ENCODE peak calls at places on chromosomes 16 and 17, in six cellular contexts. G is H7; B is CD8-positive, alpha-beta memory T cell; O is testis; T is kidney epithelial cell; I is breast epithelium. Y is an unnamed sample.
A peak's percentile ranks its signal among the peaks of the same experiment; 100 is the strongest.

GRCh38 chr17:80080081-80080480 is 21.3 kb upstream of the GAA start:
- DNase-seq in G (no peak), B (no peak), O (no peak), T (no peak), I (no peak), Y (peak; percentile 12)

GRCh38 chr17:35766903-35767510 is 6.3 kb downstream of the C17orf50 start:
- DNase-seq in G (peak; percentile 69), B (no peak), O (no peak), T (no peak), I (no peak), Y (peak; percentile 50)

GRCh38 chr16:78892925-78893324 is 707.6 kb downstream of the MAF start:
- DNase-seq in G (no peak), B (no peak), O (no peak), T (no peak), I (no peak), Y (no peak)

GRCh38 chr16:84548971-84549844 is 44.7 kb upstream of the MEAK7 start:
- DNase-seq in G (no peak), B (peak; percentile 12), O (no peak), T (no peak), I (no peak), Y (no peak)

GRCh38 chr17:3965123-3965800 is 1.0 kb upstream of the ATP2A3 start:
- DNase-seq in G (peak; percentile 92), B (peak; percentile 53), O (peak; percentile 58), T (no peak), I (peak; percentile 43), Y (no peak)

GRCh38 chr17:59877965-59878364 is 14.8 kb downstream of the TUBD1 start:
- DNase-seq in G (no peak), B (no peak), O (no peak), T (no peak), I (no peak), Y (no peak)

GRCh38 chr16:50265260-50265659 is 1.1 kb upstream of the ADCY7 start:
- DNase-seq in G (peak; percentile 65), B (no peak), O (no peak), T (no peak), I (no peak), Y (peak; percentile 23)

GRCh38 chr16:53692146-53692545 is 11.5 kb downstream of the RPGRIP1L start:
- DNase-seq in G (peak; percentile 28), B (no peak), O (no peak), T (no peak), I (no peak), Y (no peak)

GRCh38 chr17:21352981-21353265 is 23.2 kb upstream of the KCNJ12 start:
- DNase-seq in G (no peak), B (no peak), O (no peak), T (no peak), I (no peak), Y (no peak)

GRCh38 chr16:17590711-17591654 is 120.2 kb upstream of the XYLT1 start:
- DNase-seq in G (no peak), B (peak; percentile 8), O (no peak), T (no peak), I (no peak), Y (no peak)

GRCh38 chr16:66427871-66428681 is 981 bp downstream of the BEAN1 start:
- DNase-seq in G (peak; percentile 81), B (no peak), O (no peak), T (no peak), I (no peak), Y (no peak)

GRCh38 chr16:2513405-2514332 is at the start of gene ATP6V0C:
- DNase-seq in G (peak; percentile 99), B (peak; percentile 89), O (peak; percentile 96), T (peak; percentile 48), I (peak; percentile 94), Y (peak; percentile 70)

GRCh38 chr17:67441052-67441738 is 64.1 kb downstream of the PITPNC1 start:
- DNase-seq in G (no peak), B (peak; percentile 68), O (no peak), T (no peak), I (no peak), Y (peak; percentile 59)

GRCh38 chr17:12302711-12303110 is 282.0 kb downstream of the MAP2K4 start:
- DNase-seq in G (no peak), B (no peak), O (no peak), T (no peak), I (no peak), Y (no peak)

GRCh38 chr16:56798955-56799354 is 66.1 kb upstream of the SLC12A3 start:
- DNase-seq in G (no peak), B (no peak), O (no peak), T (no peak), I (no peak), Y (no peak)

GRCh38 chr17:10821062-10821461 is 16.8 kb downstream of the PIRT start:
- DNase-seq in G (no peak), B (no peak), O (no peak), T (no peak), I (no peak), Y (no peak)

DNA sequence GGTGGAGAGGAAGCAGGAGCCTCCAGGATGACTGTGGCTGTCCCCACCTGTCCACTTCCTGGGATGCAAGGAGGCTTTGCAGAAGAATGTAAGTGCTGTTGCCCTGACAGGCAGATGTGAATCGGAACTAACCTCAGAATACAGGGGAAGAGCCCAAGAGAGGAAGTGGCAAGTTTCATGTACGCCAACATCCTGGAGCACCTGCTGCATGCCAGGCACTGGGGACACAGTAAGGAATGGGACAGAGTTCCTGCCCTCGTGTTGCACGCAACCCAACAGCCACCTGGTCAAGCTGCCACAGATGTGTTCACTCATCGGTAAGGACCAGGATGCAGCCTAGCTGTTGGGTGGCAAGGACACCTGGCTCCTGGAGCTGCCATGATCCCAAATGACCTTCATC is 98.6 kb upstream of the RPL38 start:
- DNase-seq in G (no peak), B (no peak), O (no peak), T (no peak), I (no peak), Y (no peak)
- H3K27me3 ChIP-seq in G (no peaks in the 10 kb centered on the region), B (no peaks in the 10 kb centered on the region), O (no peaks in the 10 kb centered on the region), T (peaks cover 4% of the 10 kb centered on the region), I (peaks cover 62% of the 10 kb centered on the region), Y (no peaks in the 10 kb centered on the region)

GRCh38 chr16:65116818-65117430 is 4.9 kb downstream of the CDH11 start:
- DNase-seq in G (no peak), B (no peak), O (no peak), T (no peak), I (no peak), Y (no peak)

GRCh38 chr16:65119905-65120341 is 1.9 kb downstream of the CDH11 start:
- DNase-seq in G (no peak), B (no peak), O (peak; percentile 32), T (no peak), I (peak; percentile 26), Y (no peak)

GRCh38 chr16:65116216-65116615 is 5.6 kb downstream of the CDH11 start:
- DNase-seq in G (no peak), B (no peak), O (no peak), T (no peak), I (no peak), Y (no peak)

GRCh38 chr16:65118866-65119265 is 3.0 kb downstream of the CDH11 start:
- DNase-seq in G (no peak), B (no peak), O (no peak), T (no peak), I (no peak), Y (no peak)

GRCh38 chr16:65117701-65118448 is 4.0 kb downstream of the CDH11 start:
- DNase-seq in G (peak; percentile 49), B (no peak), O (peak; percentile 87), T (peak; percentile 26), I (peak; percentile 60), Y (peak; percentile 69)
- H3K4me3 ChIP-seq in G (no peak overlapping the region), B (no peak overlapping the region), O (no peak overlapping the region), T (no peak overlapping the region), I (no peak overlapping the region), Y (no peak overlapping the region)

DNA sequence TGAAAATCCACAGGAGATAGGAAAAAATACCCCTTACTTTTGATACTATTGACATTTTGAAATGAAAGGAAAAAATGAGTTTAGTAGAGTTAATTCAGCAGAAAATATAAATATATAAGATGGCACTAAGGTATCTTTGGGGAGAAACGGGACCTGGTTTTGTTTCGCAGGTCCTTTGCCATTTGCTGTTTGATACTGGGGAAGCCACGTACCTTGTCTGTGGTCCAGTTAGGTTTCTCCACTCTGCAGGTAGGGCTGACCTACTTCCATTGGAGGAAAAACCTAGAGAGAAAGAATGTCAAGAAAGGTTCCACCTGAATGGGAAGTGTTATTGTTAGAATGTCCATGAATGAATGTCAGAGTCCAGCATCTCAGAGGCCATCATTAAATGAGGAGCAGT is 48.1 kb downstream of the HLF start:
- DNase-seq in G (no peak), B (no peak), O (no peak), T (no peak), I (no peak), Y (no peak)
- H3K27me3 ChIP-seq in G (no peaks in the 10 kb centered on the region), B (no peaks in the 10 kb centered on the region), O (no peaks in the 10 kb centered on the region), T (no peaks in the 10 kb centered on the region), I (no peaks in the 10 kb centered on the region), Y (no peaks in the 10 kb centered on the region)

GRCh38 chr16:88975511-88976061 is 1.4 kb downstream of the CBFA2T3 start:
- DNase-seq in G (no peak), B (no peak), O (no peak), T (no peak), I (no peak), Y (no peak)
- H3K4me3 ChIP-seq in G (no peak overlapping the region), B (no peak overlapping the region), O (no peak overlapping the region), T (no peak overlapping the region), I (peak overlapping the region; percentile 15), Y (no peak overlapping the region)

GRCh38 chr16:55059146-55059545 is 128.5 kb downstream of the IRX5 start:
- DNase-seq in G (no peak), B (no peak), O (no peak), T (no peak), I (no peak), Y (no peak)
- H3K27me3 ChIP-seq in G (peaks cover 25% of the 10 kb centered on the region), B (no peaks in the 10 kb centered on the region), O (no peaks in the 10 kb centered on the region), T (peaks cover 25% of the 10 kb centered on the region), I (peaks cover 27% of the 10 kb centered on the region), Y (peaks cover 2% of the 10 kb centered on the region)

GRCh38 chr17:29158515-29159275 is 21.5 kb downstream of the MYO18A start:
- DNase-seq in G (peak; percentile 43), B (no peak), O (no peak), T (no peak), I (no peak), Y (no peak)
- H3K4me3 ChIP-seq in G (no peak overlapping the region), B (no peak overlapping the region), O (no peak overlapping the region), T (no peak overlapping the region), I (no peak overlapping the region), Y (no peak overlapping the region)